ENCODE peak calls at places on chromosomes 3 and 15, in ten cellular contexts. One of them, this sample, is unnamed.

GRCh38 chr3:50575372-50575771 is 6.0 kb downstream of the HEMK1 start:
- DNase-seq in brain microvascular endothelial cell: no peak
- DNase-seq in AG09309: no peak
- DNase-seq in BJ: no peak
- DNase-seq in fibroblast of the aortic adventitia: peak; percentile 25
- DNase-seq in SJCRH30: no peak
- DNase-seq in right cardiac atrium: peak; percentile 14
- DNase-seq in bronchial epithelial cell: peak; percentile 19
- DNase-seq in cardiac fibroblast: peak; percentile 25
- DNase-seq in skeletal muscle cell: no peak
- DNase-seq in this sample: no peak

GRCh38 chr3:172061724-172062184 is 22.4 kb downstream of the FNDC3B start:
- DNase-seq in BJ: no peak
- DNase-seq in right cardiac atrium: no peak
- DNase-seq in bronchial epithelial cell: peak; percentile 65
- DNase-seq in cardiac fibroblast: peak; percentile 58
- DNase-seq in AG09309: no peak
- DNase-seq in brain microvascular endothelial cell: no peak
- DNase-seq in fibroblast of the aortic adventitia: peak; percentile 54
- DNase-seq in SJCRH30: no peak
- DNase-seq in skeletal muscle cell: no peak
- DNase-seq in this sample: no peak

GRCh38 chr15:64122936-64123351 is 27.2 kb downstream of the SNX1 start:
- DNase-seq in SJCRH30: no peak
- DNase-seq in AG09309: no peak
- DNase-seq in skeletal muscle cell: no peak
- DNase-seq in brain microvascular endothelial cell: no peak
- DNase-seq in cardiac fibroblast: no peak
- DNase-seq in fibroblast of the aortic adventitia: no peak
- DNase-seq in right cardiac atrium: no peak
- DNase-seq in bronchial epithelial cell: no peak
- DNase-seq in BJ: no peak
- DNase-seq in this sample: no peak

GRCh38 chr3:101941253-101942039 is 92.1 kb downstream of the NFKBIZ start:
- DNase-seq in right cardiac atrium: no peak
- DNase-seq in skeletal muscle cell: no peak
- DNase-seq in AG09309: no peak
- DNase-seq in brain microvascular endothelial cell: no peak
- DNase-seq in bronchial epithelial cell: peak; percentile 61
- DNase-seq in cardiac fibroblast: peak; percentile 90
- DNase-seq in fibroblast of the aortic adventitia: peak; percentile 83
- DNase-seq in SJCRH30: peak; percentile 29
- DNase-seq in BJ: no peak
- DNase-seq in this sample: no peak

GRCh38 chr15:90232941-90233700 is 620 bp downstream of the CIB1 start:
- DNase-seq in fibroblast of the aortic adventitia: peak; percentile 52
- DNase-seq in AG09309: no peak
- DNase-seq in skeletal muscle cell: no peak
- DNase-seq in brain microvascular endothelial cell: peak; percentile 14
- DNase-seq in cardiac fibroblast: peak; percentile 50
- DNase-seq in SJCRH30: no peak
- DNase-seq in BJ: no peak
- DNase-seq in bronchial epithelial cell: peak; percentile 52
- DNase-seq in right cardiac atrium: peak; percentile 85
- DNase-seq in this sample: peak; percentile 53

GRCh38 chr3:9793161-9793781 is 389 bp downstream of the ARPC4 start:
- DNase-seq in AG09309: no peak
- DNase-seq in bronchial epithelial cell: peak; percentile 42
- DNase-seq in skeletal muscle cell: no peak
- DNase-seq in brain microvascular endothelial cell: peak; percentile 40
- DNase-seq in BJ: no peak
- DNase-seq in fibroblast of the aortic adventitia: peak; percentile 52
- DNase-seq in SJCRH30: peak; percentile 45
- DNase-seq in right cardiac atrium: no peak
- DNase-seq in cardiac fibroblast: peak; percentile 59
- DNase-seq in this sample: no peak

GRCh38 chr3:187945374-187945773 is 200.1 kb upstream of the BCL6 start:
- DNase-seq in BJ: no peak
- DNase-seq in right cardiac atrium: no peak
- DNase-seq in brain microvascular endothelial cell: no peak
- DNase-seq in SJCRH30: no peak
- DNase-seq in fibroblast of the aortic adventitia: no peak
- DNase-seq in bronchial epithelial cell: no peak
- DNase-seq in AG09309: no peak
- DNase-seq in cardiac fibroblast: no peak
- DNase-seq in skeletal muscle cell: no peak
- DNase-seq in this sample: no peak

GRCh38 chr3:147420361-147421183 is 11.4 kb downstream of the ZIC1 start:
- DNase-seq in SJCRH30: no peak
- DNase-seq in bronchial epithelial cell: no peak
- DNase-seq in skeletal muscle cell: no peak
- DNase-seq in brain microvascular endothelial cell: no peak
- DNase-seq in AG09309: no peak
- DNase-seq in cardiac fibroblast: no peak
- DNase-seq in right cardiac atrium: peak; percentile 32
- DNase-seq in fibroblast of the aortic adventitia: no peak
- DNase-seq in BJ: no peak
- DNase-seq in this sample: no peak

GRCh38 chr3:131713416-131714118 is 210.8 kb upstream of the MRPL3 start:
- DNase-seq in bronchial epithelial cell: peak; percentile 59
- DNase-seq in AG09309: no peak
- DNase-seq in right cardiac atrium: no peak
- DNase-seq in fibroblast of the aortic adventitia: peak; percentile 2
- DNase-seq in SJCRH30: no peak
- DNase-seq in skeletal muscle cell: no peak
- DNase-seq in BJ: no peak
- DNase-seq in cardiac fibroblast: no peak
- DNase-seq in brain microvascular endothelial cell: no peak
- DNase-seq in this sample: no peak

DNA sequence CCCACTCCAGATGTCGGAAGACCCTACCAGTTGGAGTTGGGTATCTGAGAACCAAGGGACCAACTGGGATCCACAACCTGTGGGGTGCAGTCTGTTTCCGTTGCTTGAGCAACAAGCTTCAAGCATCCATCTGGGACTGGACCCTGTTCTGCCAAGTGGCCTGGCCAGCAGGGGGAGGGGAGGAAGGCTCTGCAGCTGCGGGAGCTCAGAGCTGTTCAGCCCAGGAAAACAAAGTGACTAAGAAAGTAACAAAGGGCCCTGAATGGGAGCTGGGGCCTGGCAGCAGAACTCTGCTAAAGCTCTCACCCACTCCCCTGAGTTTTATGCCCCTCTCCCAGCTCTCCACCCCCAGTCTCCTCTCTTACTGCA is 2.7 kb downstream of the TYRO3 start:
- DNase-seq in BJ: no peak
- DNase-seq in brain microvascular endothelial cell: peak; percentile 43
- DNase-seq in skeletal muscle cell: no peak
- DNase-seq in SJCRH30: no peak
- DNase-seq in right cardiac atrium: peak; percentile 90
- DNase-seq in AG09309: no peak
- DNase-seq in fibroblast of the aortic adventitia: peak; percentile 70
- DNase-seq in bronchial epithelial cell: no peak
- DNase-seq in cardiac fibroblast: peak; percentile 69
- DNase-seq in this sample: peak; percentile 51
- H3K4me3 ChIP-seq in BJ: no peak overlapping the region
- H3K4me3 ChIP-seq in brain microvascular endothelial cell: no peak overlapping the region
- H3K4me3 ChIP-seq in skeletal muscle cell: no peak overlapping the region
- H3K4me3 ChIP-seq in SJCRH30: no peak overlapping the region
- H3K4me3 ChIP-seq in right cardiac atrium: no peak overlapping the region
- H3K4me3 ChIP-seq in AG09309: no peak overlapping the region
- H3K4me3 ChIP-seq in fibroblast of the aortic adventitia: no peak overlapping the region
- H3K4me3 ChIP-seq in bronchial epithelial cell: no peak overlapping the region
- H3K4me3 ChIP-seq in cardiac fibroblast: no peak overlapping the region
- H3K4me3 ChIP-seq in this sample: no peak overlapping the region

GRCh38 chr3:122824465-122825379 is 29.9 kb downstream of the SLC49A4 start:
- DNase-seq in BJ: peak; percentile 72
- DNase-seq in cardiac fibroblast: no peak
- DNase-seq in right cardiac atrium: no peak
- DNase-seq in bronchial epithelial cell: peak; percentile 12
- DNase-seq in brain microvascular endothelial cell: no peak
- DNase-seq in AG09309: peak; percentile 3
- DNase-seq in fibroblast of the aortic adventitia: no peak
- DNase-seq in skeletal muscle cell: no peak
- DNase-seq in SJCRH30: no peak
- DNase-seq in this sample: no peak

GRCh38 chr3:122828281-122828680 is 33.4 kb downstream of the SLC49A4 start:
- DNase-seq in brain microvascular endothelial cell: no peak
- DNase-seq in cardiac fibroblast: no peak
- DNase-seq in skeletal muscle cell: no peak
- DNase-seq in BJ: no peak
- DNase-seq in right cardiac atrium: no peak
- DNase-seq in fibroblast of the aortic adventitia: no peak
- DNase-seq in SJCRH30: no peak
- DNase-seq in bronchial epithelial cell: no peak
- DNase-seq in AG09309: no peak
- DNase-seq in this sample: no peak

GRCh38 chr3:122826315-122826714 is 31.4 kb downstream of the SLC49A4 start:
- DNase-seq in AG09309: no peak
- DNase-seq in cardiac fibroblast: no peak
- DNase-seq in right cardiac atrium: no peak
- DNase-seq in SJCRH30: no peak
- DNase-seq in BJ: no peak
- DNase-seq in fibroblast of the aortic adventitia: no peak
- DNase-seq in skeletal muscle cell: no peak
- DNase-seq in brain microvascular endothelial cell: no peak
- DNase-seq in bronchial epithelial cell: no peak
- DNase-seq in this sample: no peak

DNA sequence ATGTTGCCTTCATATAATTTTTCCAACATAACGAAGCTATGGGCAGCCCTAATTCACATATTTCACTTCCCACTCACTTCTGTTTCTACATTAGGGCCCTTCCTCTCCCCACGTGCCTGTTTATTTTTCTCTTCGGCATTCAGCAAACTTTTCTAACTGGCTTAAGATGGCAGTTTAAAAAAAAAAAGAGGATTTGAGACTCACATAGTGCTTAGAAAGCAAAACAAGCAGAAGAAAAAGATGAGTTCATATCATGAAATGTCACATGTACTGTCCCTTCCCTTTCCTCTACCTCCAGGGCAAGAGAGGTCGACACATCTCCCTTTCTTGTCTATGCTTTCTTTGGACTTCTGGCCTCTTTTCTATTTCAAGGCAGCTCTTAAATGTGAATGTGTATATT is 30.6 kb downstream of the SLC49A4 start:
- DNase-seq in bronchial epithelial cell: no peak
- DNase-seq in brain microvascular endothelial cell: no peak
- DNase-seq in cardiac fibroblast: no peak
- DNase-seq in skeletal muscle cell: no peak
- DNase-seq in fibroblast of the aortic adventitia: no peak
- DNase-seq in AG09309: no peak
- DNase-seq in SJCRH30: no peak
- DNase-seq in right cardiac atrium: no peak
- DNase-seq in BJ: no peak
- DNase-seq in this sample: no peak
- H3K4me3 ChIP-seq in bronchial epithelial cell: no peak overlapping the region
- H3K4me3 ChIP-seq in brain microvascular endothelial cell: no peak overlapping the region
- H3K4me3 ChIP-seq in cardiac fibroblast: no peak overlapping the region
- H3K4me3 ChIP-seq in skeletal muscle cell: no peak overlapping the region
- H3K4me3 ChIP-seq in fibroblast of the aortic adventitia: no peak overlapping the region
- H3K4me3 ChIP-seq in AG09309: no peak overlapping the region
- H3K4me3 ChIP-seq in SJCRH30: no peak overlapping the region
- H3K4me3 ChIP-seq in right cardiac atrium: no peak overlapping the region
- H3K4me3 ChIP-seq in BJ: no peak overlapping the region
- H3K4me3 ChIP-seq in this sample: no peak overlapping the region

GRCh38 chr3:133675631-133676335 is 14.0 kb upstream of the TOPBP1 start:
- DNase-seq in skeletal muscle cell: no peak
- DNase-seq in SJCRH30: no peak
- DNase-seq in brain microvascular endothelial cell: no peak
- DNase-seq in cardiac fibroblast: no peak
- DNase-seq in right cardiac atrium: no peak
- DNase-seq in bronchial epithelial cell: no peak
- DNase-seq in BJ: no peak
- DNase-seq in fibroblast of the aortic adventitia: no peak
- DNase-seq in AG09309: no peak
- DNase-seq in this sample: no peak

GRCh38 chr3:133676336-133677118 is 14.8 kb upstream of the TOPBP1 start:
- DNase-seq in right cardiac atrium: no peak
- DNase-seq in fibroblast of the aortic adventitia: no peak
- DNase-seq in SJCRH30: no peak
- DNase-seq in bronchial epithelial cell: no peak
- DNase-seq in skeletal muscle cell: no peak
- DNase-seq in BJ: no peak
- DNase-seq in cardiac fibroblast: no peak
- DNase-seq in brain microvascular endothelial cell: no peak
- DNase-seq in AG09309: no peak
- DNase-seq in this sample: no peak

GRCh38 chr3:133672461-133672860 is 10.7 kb upstream of the TOPBP1 start:
- DNase-seq in AG09309: no peak
- DNase-seq in bronchial epithelial cell: no peak
- DNase-seq in skeletal muscle cell: no peak
- DNase-seq in BJ: no peak
- DNase-seq in brain microvascular endothelial cell: no peak
- DNase-seq in right cardiac atrium: no peak
- DNase-seq in SJCRH30: no peak
- DNase-seq in cardiac fibroblast: no peak
- DNase-seq in fibroblast of the aortic adventitia: no peak
- DNase-seq in this sample: no peak

GRCh38 chr3:133673746-133674145 is 12.0 kb upstream of the TOPBP1 start:
- DNase-seq in AG09309: no peak
- DNase-seq in cardiac fibroblast: no peak
- DNase-seq in right cardiac atrium: no peak
- DNase-seq in brain microvascular endothelial cell: no peak
- DNase-seq in bronchial epithelial cell: no peak
- DNase-seq in BJ: no peak
- DNase-seq in fibroblast of the aortic adventitia: no peak
- DNase-seq in SJCRH30: no peak
- DNase-seq in skeletal muscle cell: no peak
- DNase-seq in this sample: no peak

DNA sequence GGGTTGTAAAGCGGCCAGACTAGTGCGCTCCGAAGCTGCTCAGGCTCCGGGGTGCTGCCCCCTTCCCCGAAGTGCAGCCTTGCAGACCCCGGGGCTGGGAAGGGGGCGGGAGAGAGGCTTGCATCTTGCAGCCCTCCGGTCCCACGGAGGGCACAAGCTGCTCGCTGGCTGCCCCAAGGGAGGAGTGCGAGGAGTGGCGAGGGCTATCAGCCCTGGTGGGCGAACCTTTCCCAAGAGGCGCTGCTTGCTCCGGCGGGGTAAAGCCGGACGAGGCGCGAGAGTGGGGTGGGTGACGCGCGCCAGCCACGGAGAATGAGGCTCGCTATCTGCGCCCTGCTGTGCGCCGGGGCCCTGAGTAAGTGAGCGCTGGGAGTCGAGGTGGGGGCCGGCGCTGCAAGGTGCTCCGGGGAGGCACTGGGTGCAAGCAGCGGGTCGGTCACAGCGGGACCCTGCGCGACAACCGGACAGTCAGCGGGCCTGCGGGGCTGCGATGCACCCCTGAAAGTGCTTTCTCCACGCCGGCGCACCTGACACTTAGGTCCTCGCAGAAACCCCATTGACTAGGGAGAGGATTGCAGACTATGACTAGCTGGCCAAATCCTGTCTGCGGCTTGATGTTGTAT is 12.7 kb upstream of the TOPBP1 start:
- DNase-seq in SJCRH30: no peak
- DNase-seq in fibroblast of the aortic adventitia: no peak
- DNase-seq in bronchial epithelial cell: no peak
- DNase-seq in BJ: no peak
- DNase-seq in skeletal muscle cell: no peak
- DNase-seq in cardiac fibroblast: no peak
- DNase-seq in AG09309: no peak
- DNase-seq in right cardiac atrium: no peak
- DNase-seq in brain microvascular endothelial cell: no peak
- DNase-seq in this sample: no peak
- H3K4me3 ChIP-seq in SJCRH30: no peak overlapping the region
- H3K4me3 ChIP-seq in fibroblast of the aortic adventitia: no peak overlapping the region
- H3K4me3 ChIP-seq in bronchial epithelial cell: no peak overlapping the region
- H3K4me3 ChIP-seq in BJ: no peak overlapping the region
- H3K4me3 ChIP-seq in skeletal muscle cell: no peak overlapping the region
- H3K4me3 ChIP-seq in cardiac fibroblast: no peak overlapping the region
- H3K4me3 ChIP-seq in AG09309: no peak overlapping the region
- H3K4me3 ChIP-seq in right cardiac atrium: peak overlapping the region; percentile 17
- H3K4me3 ChIP-seq in brain microvascular endothelial cell: peak overlapping the region; percentile 20
- H3K4me3 ChIP-seq in this sample: no peak overlapping the region

GRCh38 chr3:159486580-159486979 is 502.1 kb upstream of the IL12A start:
- DNase-seq in cardiac fibroblast: no peak
- DNase-seq in AG09309: no peak
- DNase-seq in SJCRH30: peak; percentile 7
- DNase-seq in skeletal muscle cell: no peak
- DNase-seq in right cardiac atrium: no peak
- DNase-seq in BJ: no peak
- DNase-seq in bronchial epithelial cell: peak; percentile 3
- DNase-seq in brain microvascular endothelial cell: no peak
- DNase-seq in fibroblast of the aortic adventitia: no peak
- DNase-seq in this sample: no peak
- H3K4me3 ChIP-seq in cardiac fibroblast: no peak overlapping the region
- H3K4me3 ChIP-seq in AG09309: no peak overlapping the region
- H3K4me3 ChIP-seq in SJCRH30: no peak overlapping the region
- H3K4me3 ChIP-seq in skeletal muscle cell: no peak overlapping the region
- H3K4me3 ChIP-seq in right cardiac atrium: no peak overlapping the region
- H3K4me3 ChIP-seq in BJ: no peak overlapping the region
- H3K4me3 ChIP-seq in bronchial epithelial cell: no peak overlapping the region
- H3K4me3 ChIP-seq in brain microvascular endothelial cell: no peak overlapping the region
- H3K4me3 ChIP-seq in fibroblast of the aortic adventitia: no peak overlapping the region
- H3K4me3 ChIP-seq in this sample: no peak overlapping the region